ENCODE peak calls at places on chromosomes 16 and 17, in seven cellular contexts. S, B, W, R, Q, I and E are unnamed samples.
A peak's percentile ranks its signal among the peaks of the same experiment; 100 is the strongest.

GRCh38 chr16:67959520-67959919 is 8.9 kb downstream of the SLC12A4 start:
- DNase-seq in R (no peak), S (no peak), W (peak; percentile 66), I (no peak), B (no peak), Q (peak; percentile 85), E (peak; percentile 83)

GRCh38 chr16:88066680-88067529 is 115.7 kb downstream of the BANP start:
- DNase-seq in W (no peak), R (no peak), S (no peak), B (no peak), Q (no peak), I (no peak), E (no peak)

GRCh38 chr17:10516065-10516464 is 2.3 kb downstream of the MYH1 start:
- DNase-seq in I (no peak), Q (no peak), B (no peak), R (no peak), S (no peak), W (no peak), E (peak; percentile 0)

GRCh38 chr16:65284583-65284982 is 162.7 kb upstream of the CDH11 start:
- DNase-seq in I (no peak), R (no peak), W (no peak), B (no peak), S (no peak), Q (no peak), E (no peak)

GRCh38 chr17:49995055-49995738 is at the start of gene DLX3:
- DNase-seq in B (peak; percentile 71), I (no peak), W (no peak), R (peak; percentile 64), Q (peak; percentile 76), S (peak; percentile 13), E (peak; percentile 74)

GRCh38 chr16:11417487-11417886 is 72.2 kb downstream of the RMI2 start:
- DNase-seq in S (no peak), B (no peak), W (no peak), R (no peak), I (no peak), Q (no peak), E (no peak)

GRCh38 chr16:51150894-51151320 is at the start of gene SALL1:
- DNase-seq in R (no peak), S (no peak), Q (peak; percentile 24), I (no peak), B (peak; percentile 30), W (no peak), E (peak; percentile 35)

GRCh38 chr16:17222756-17223411 is 247.9 kb downstream of the XYLT1 start:
- DNase-seq in S (no peak), Q (no peak), R (no peak), B (no peak), W (no peak), I (no peak), E (peak; percentile 25)

GRCh38 chr17:19317359-19318095 is 45.0 kb downstream of the B9D1 start:
- DNase-seq in R (no peak), I (peak; percentile 96), B (peak; percentile 89), Q (peak; percentile 70), W (peak; percentile 89), S (no peak), E (peak; percentile 85)